ENCODE peak calls at places on chromosome 22, in six cellular contexts. K is endothelial cell of umbilical vein, P is A549, J is HepG2, B is GM12878, L is K562. O is an unnamed sample.

GRCh38 chr22:32281092-32281491 is 25.9 kb upstream of the SLC5A4 start:
- DNase-seq in K (no peak), P (peak), J (no peak), B (no peak), L (no peak), O (no peak)

GRCh38 chr22:42796081-42796480 is 61.0 kb downstream of the ARFGAP3 start:
- DNase-seq in K (no peak), P (no peak), J (no peak), B (no peak), L (no peak), O (no peak)

GRCh38 chr22:28188480-28188879 is 269.4 kb upstream of the PITPNB start:
- DNase-seq in K (no peak), P (no peak), J (no peak), B (no peak), L (no peak), O (no peak)

GRCh38 chr22:42742940-42743339 is 22.3 kb upstream of the A4GALT start:
- DNase-seq in K (no peak), P (no peak), J (no peak), B (no peak), L (peak), O (no peak)

GRCh38 chr22:34997921-34998320 is 68.0 kb upstream of the ISX start:
- DNase-seq in K (no peak), P (no peak), J (no peak), B (no peak), L (no peak), O (no peak)

GRCh38 chr22:29977107-29977506 is 94.1 kb downstream of the MTMR3 start:
- DNase-seq in K (no peak), P (no peak), J (no peak), B (no peak), L (no peak), O (no peak)

GRCh38 chr22:28988455-28988854 is 73.2 kb downstream of the C22orf31 start:
- DNase-seq in K (no peak), P (no peak), J (no peak), B (no peak), L (no peak), O (no peak)

GRCh38 chr22:42837556-42837955 is 19.5 kb downstream of the ARFGAP3 start:
- DNase-seq in K (no peak), P (no peak), J (no peak), B (no peak), L (no peak), O (no peak)

GRCh38 chr22:29144786-29145160 is 60.9 kb upstream of the EMID1 start:
- DNase-seq in K (no peak), P (no peak), J (no peak), B (no peak), L (no peak), O (no peak)

GRCh38 chr22:33057363-33057995 is 702 bp downstream of the SYN3 start:
- DNase-seq in K (no peak), P (no peak), J (no peak), B (no peak), L (no peak), O (no peak)

GRCh38 chr22:43826142-43827093 is 14.3 kb upstream of the EFCAB6 start:
- DNase-seq in K (no peak), P (peak), J (no peak), B (no peak), L (no peak), O (peak)

GRCh38 chr22:37862570-37863325 is 13.5 kb downstream of the EIF3L start:
- DNase-seq in K (no peak), P (no peak), J (peak), B (no peak), L (no peak), O (no peak)

GRCh38 chr22:31676700-31677099 is 14.7 kb upstream of the PISD start:
- DNase-seq in K (peak), P (peak), J (no peak), B (peak), L (no peak), O (peak)

GRCh38 chr22:45240810-45241631 is at the start of gene KIAA0930:
- DNase-seq in K (peak), P (peak), J (peak), B (no peak), L (peak), O (peak)

GRCh38 chr22:38172016-38172431 is 9.6 kb downstream of the PLA2G6 start:
- DNase-seq in K (peak), P (no peak), J (no peak), B (no peak), L (no peak), O (no peak)

GRCh38 chr22:48894064-48894671 is 933.5 kb downstream of the BRD1 start:
- DNase-seq in K (no peak), P (no peak), J (no peak), B (no peak), L (peak), O (peak)

GRCh38 chr22:48894804-48895250 is 932.8 kb downstream of the BRD1 start:
- DNase-seq in K (no peak), P (no peak), J (no peak), B (no peak), L (no peak), O (no peak)

GRCh38 chr22:48896766-48897637 is 930.7 kb downstream of the BRD1 start:
- DNase-seq in K (no peak), P (no peak), J (no peak), B (no peak), L (no peak), O (peak)

GRCh38 chr22:48895831-48896765 is 931.6 kb downstream of the BRD1 start:
- DNase-seq in K (no peak), P (no peak), J (no peak), B (no peak), L (no peak), O (no peak)

DNA sequence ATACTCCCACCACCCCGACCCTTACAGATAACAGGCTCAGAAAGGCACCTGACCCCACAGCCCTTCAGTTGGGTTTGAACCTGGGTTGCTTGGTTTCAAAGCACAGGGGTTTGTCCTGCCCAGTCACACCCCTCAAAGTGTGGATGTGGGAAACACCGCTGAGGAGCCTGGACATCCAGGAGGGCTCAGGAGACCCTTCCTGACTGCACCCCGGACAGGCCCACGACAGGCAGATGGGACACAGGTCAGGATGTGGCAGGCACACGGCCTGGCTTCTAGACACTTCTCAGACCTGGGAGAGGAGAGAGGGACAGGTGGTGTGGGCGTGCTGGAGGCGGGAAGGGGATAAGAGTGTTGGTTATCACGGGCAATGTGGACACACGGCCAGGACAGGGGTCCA is 932.3 kb downstream of the BRD1 start:
- DNase-seq in K (no peak), P (no peak), J (no peak), B (no peak), L (no peak), O (no peak)
- TF ChIP-seq MYC in K (no peak), P (no peak), J (no peak), B (no peak), L (no peak), O (no peak)

GRCh38 chr22:17954860-17955587 is 69.3 kb downstream of the MICAL3 start:
- DNase-seq in K (no peak), P (no peak), J (no peak), B (no peak), L (no peak), O (no peak)

GRCh38 chr22:17960695-17961442 is 63.5 kb downstream of the MICAL3 start:
- DNase-seq in K (no peak), P (no peak), J (no peak), B (no peak), L (no peak), O (no peak)

GRCh38 chr22:17954200-17954859 is 70.0 kb downstream of the MICAL3 start:
- DNase-seq in K (no peak), P (peak), J (peak), B (no peak), L (no peak), O (no peak)

GRCh38 chr22:17955611-17956379 is 68.6 kb downstream of the MICAL3 start:
- DNase-seq in K (no peak), P (no peak), J (no peak), B (no peak), L (no peak), O (no peak)

GRCh38 chr22:17957683-17958082 is 66.7 kb downstream of the MICAL3 start:
- DNase-seq in K (no peak), P (no peak), J (no peak), B (no peak), L (no peak), O (no peak)
- TF ChIP-seq MYC in K (no peak), P (no peak), J (no peak), B (no peak), L (no peak), O (no peak)

DNA sequence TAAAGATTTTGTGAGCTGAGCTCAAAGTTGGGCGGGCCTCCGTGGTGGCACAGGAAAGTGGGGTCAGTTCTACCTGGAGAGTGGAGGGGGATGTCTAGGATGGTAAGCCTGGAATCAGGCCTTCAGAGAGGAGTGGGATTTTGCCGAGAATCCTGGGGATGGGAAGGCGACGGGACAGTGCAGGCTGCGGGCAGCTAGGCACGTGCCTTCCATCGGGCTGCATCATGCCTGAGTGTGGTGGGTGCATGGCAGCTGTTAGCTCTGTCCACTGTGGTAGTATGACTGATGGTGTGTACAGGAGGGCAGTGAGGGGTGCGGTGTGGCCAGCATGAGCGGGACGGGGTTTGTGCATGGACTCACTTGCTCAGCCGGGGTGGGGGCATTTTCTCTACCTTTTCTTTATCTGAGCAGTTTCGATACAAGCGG is 3.6 kb downstream of the SHANK3 start:
- DNase-seq in K (no peak), P (no peak), J (no peak), B (no peak), L (no peak), O (no peak)
- TF ChIP-seq MYC in K (no peak), P (no peak), J (no peak), B (no peak), L (no peak), O (no peak)

GRCh38 chr22:20280866-20281265 is 12.7 kb upstream of the RTN4R start:
- DNase-seq in K (no peak), P (no peak), J (no peak), B (no peak), L (no peak), O (no peak)
- TF ChIP-seq MYC in K (no peak), P (no peak), J (no peak), B (no peak), L (no peak), O (no peak)

GRCh38 chr22:40247976-40248375 is 70.3 kb downstream of the TNRC6B start:
- DNase-seq in K (no peak), P (no peak), J (no peak), B (no peak), L (no peak), O (no peak)

GRCh38 chr22:40256501-40256900 is 78.8 kb downstream of the TNRC6B start:
- DNase-seq in K (no peak), P (no peak), J (no peak), B (no peak), L (no peak), O (no peak)

GRCh38 chr22:40251106-40251505 is 73.4 kb downstream of the TNRC6B start:
- DNase-seq in K (no peak), P (no peak), J (no peak), B (no peak), L (no peak), O (no peak)

GRCh38 chr22:40249286-40249685 is 71.6 kb downstream of the TNRC6B start:
- DNase-seq in K (no peak), P (no peak), J (no peak), B (no peak), L (no peak), O (no peak)

DNA sequence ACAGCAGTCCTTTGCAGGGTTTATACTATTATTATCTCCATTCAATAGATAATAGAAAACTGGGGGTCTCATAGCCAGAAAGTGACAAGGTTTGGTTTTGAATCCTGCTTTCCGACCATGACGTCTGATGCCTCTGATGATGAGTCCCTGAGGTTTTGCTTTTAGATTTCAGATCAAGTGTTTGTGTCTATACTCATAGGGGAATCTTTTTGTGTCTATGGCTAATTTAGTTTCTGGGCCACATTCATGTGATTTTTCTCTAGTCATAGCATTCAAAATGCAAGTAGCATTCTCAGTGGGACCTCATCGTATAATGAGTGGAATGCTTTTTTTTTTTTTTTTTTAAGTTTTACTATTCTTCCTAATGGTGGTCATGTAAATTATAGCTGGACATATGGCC is 72.9 kb downstream of the TNRC6B start:
- DNase-seq in K (no peak), P (no peak), J (no peak), B (peak), L (no peak), O (no peak)
- TF ChIP-seq MYC in K (no peak), P (no peak), J (no peak), B (no peak), L (no peak), O (no peak)

GRCh38 chr22:23001463-23001862 is 68.9 kb upstream of the GNAZ start:
- DNase-seq in K (no peak), P (no peak), J (no peak), B (no peak), L (no peak), O (no peak)
- TF ChIP-seq MYC in K (no peak), P (no peak), J (no peak), B (no peak), L (no peak), O (no peak)

DNA sequence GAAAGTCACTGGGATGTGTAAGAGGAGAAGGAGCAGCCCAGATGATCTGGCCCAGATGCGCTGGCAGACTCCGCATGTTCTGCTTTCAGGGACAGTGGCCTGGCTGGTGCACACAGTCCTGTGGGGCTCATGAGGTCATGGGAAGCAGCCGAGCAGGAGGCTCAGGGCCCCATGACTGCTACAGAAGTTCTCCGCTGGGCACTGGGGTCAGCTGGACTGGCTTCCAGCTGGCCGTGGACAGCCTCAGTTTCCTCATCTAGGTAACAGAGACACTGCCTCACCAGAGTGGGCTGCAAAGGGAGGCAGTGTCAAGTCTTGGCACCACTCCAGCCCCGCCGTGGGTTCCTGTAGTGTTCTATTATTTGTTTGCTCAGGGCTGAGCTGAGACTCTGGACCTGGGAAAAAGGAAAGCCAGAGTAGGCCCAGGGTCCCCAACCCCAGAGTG is 45.1 kb downstream of the MED15 start:
- DNase-seq in K (peak), P (no peak), J (peak), B (no peak), L (no peak), O (no peak)
- TF ChIP-seq MYC in K (no peak), P (no peak), J (peak), B (no peak), L (no peak), O (no peak)

DNA sequence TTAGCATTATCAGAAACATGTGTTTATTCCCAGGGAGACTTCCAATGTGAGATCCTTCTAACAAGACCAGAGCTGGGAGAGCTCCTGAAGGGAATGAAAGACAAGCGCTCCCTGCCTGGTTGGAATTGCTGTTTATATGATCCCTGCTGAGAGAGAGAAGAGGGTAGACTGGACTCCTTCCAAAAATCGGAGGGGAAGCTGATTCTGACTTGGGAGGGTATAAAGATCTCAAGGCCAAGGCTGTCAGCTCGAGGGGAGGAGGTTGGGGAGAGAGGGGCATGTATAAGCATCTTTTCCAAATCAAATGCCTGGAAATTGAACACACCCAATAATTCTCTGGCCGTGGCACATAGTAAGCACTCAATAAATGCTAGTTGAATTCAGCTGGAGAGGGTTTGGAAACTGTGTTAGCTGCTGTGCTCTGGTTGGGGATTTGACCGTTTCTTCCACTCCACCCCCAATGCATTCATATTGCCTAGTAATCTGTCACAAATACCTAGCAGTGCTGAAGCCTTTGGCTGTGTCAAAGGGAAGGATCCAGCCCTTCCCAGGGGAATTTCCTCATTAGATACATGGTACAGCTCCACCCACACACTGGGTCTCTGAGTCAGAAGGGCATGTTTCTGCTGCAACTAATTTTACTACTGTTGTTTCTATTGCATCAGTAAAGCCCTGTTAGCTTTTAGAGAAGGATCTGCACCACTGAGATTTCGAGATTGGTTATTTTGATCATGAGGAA is 61.5 kb downstream of the CACNG2 start:
- DNase-seq in K (no peak), P (peak), J (no peak), B (no peak), L (no peak), O (peak)
- TF ChIP-seq MYC in K (no peak), P (no peak), J (no peak), B (no peak), L (no peak), O (no peak)